ENCODE peak calls at places on chromosomes 3 and 15, in four cellular contexts. One of them, this sample, is unnamed.

GRCh38 chr15:89211678-89212170 is 9.7 kb downstream of the RLBP1 start:
- DNase-seq in GM13977: no peak
- DNase-seq in upper lobe of right lung: no peak
- DNase-seq in tibial artery: no peak
- DNase-seq in this sample: no peak

GRCh38 chr3:187880438-187880837 is 135.2 kb upstream of the BCL6 start:
- DNase-seq in GM13977: no peak
- DNase-seq in upper lobe of right lung: no peak
- DNase-seq in tibial artery: no peak
- DNase-seq in this sample: no peak

GRCh38 chr3:37197810-37198371 is 23.5 kb upstream of the LRRFIP2 start:
- DNase-seq in GM13977: no peak
- DNase-seq in upper lobe of right lung: no peak
- DNase-seq in tibial artery: no peak
- DNase-seq in this sample: no peak

GRCh38 chr3:99753268-99753975 is 64.2 kb upstream of the CMSS1 start:
- DNase-seq in GM13977: peak
- DNase-seq in upper lobe of right lung: no peak
- DNase-seq in tibial artery: no peak
- DNase-seq in this sample: peak

GRCh38 chr3:17420668-17421067 is 321.8 kb downstream of the TBC1D5 start:
- DNase-seq in GM13977: no peak
- DNase-seq in upper lobe of right lung: no peak
- DNase-seq in tibial artery: no peak
- DNase-seq in this sample: no peak

GRCh38 chr3:14358426-14359211 is 43.8 kb upstream of the SLC6A6 start:
- DNase-seq in GM13977: no peak
- DNase-seq in upper lobe of right lung: no peak
- DNase-seq in tibial artery: peak
- DNase-seq in this sample: no peak

GRCh38 chr3:63998852-63999754 is 24.2 kb downstream of the PSMD6 start:
- DNase-seq in GM13977: no peak
- DNase-seq in upper lobe of right lung: no peak
- DNase-seq in tibial artery: no peak
- DNase-seq in this sample: no peak

GRCh38 chr15:85667491-85668424 is 127.0 kb downstream of the KLHL25 start:
- DNase-seq in GM13977: peak
- DNase-seq in upper lobe of right lung: no peak
- DNase-seq in tibial artery: peak
- DNase-seq in this sample: peak

GRCh38 chr3:13145131-13145825 is 72.0 kb upstream of the IQSEC1 start:
- DNase-seq in GM13977: no peak
- DNase-seq in upper lobe of right lung: peak
- DNase-seq in tibial artery: peak
- DNase-seq in this sample: no peak

GRCh38 chr15:80072285-80072684 is 12.8 kb downstream of the ZFAND6 start:
- DNase-seq in GM13977: peak
- DNase-seq in upper lobe of right lung: no peak
- DNase-seq in tibial artery: no peak
- DNase-seq in this sample: peak

GRCh38 chr3:128351476-128352085 is 115.1 kb downstream of the DNAJB8 start:
- DNase-seq in GM13977: no peak
- DNase-seq in upper lobe of right lung: no peak
- DNase-seq in tibial artery: no peak
- DNase-seq in this sample: no peak

GRCh38 chr3:188899887-188900286 is 271.9 kb upstream of the TPRG1 start:
- DNase-seq in GM13977: no peak
- DNase-seq in upper lobe of right lung: no peak
- DNase-seq in tibial artery: no peak
- DNase-seq in this sample: no peak

DNA sequence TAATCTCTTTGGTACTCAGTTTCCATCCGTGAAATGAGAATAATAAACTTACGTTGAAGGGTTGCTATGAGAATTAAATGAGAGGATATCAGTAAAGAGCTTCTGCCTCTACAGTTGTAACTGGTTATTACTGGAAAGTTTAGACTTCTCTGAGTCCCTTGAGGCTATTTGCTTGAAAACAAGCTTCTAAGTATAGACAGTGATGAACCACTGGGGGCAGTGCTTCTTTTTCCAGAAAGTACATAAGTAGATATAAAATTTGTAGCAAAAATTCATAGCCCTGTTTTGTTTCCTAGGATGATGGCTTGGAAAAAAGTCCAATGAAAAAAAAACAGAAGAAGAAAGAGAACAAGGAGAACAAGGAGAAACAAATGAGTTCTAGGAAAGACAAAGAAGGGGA is 87.1 kb downstream of the RGMA start:
- DNase-seq in GM13977: no peak
- DNase-seq in upper lobe of right lung: no peak
- DNase-seq in tibial artery: no peak
- DNase-seq in this sample: no peak
- TF ChIP-seq CTCF in GM13977: no peak
- TF ChIP-seq CTCF in upper lobe of right lung: no peak
- TF ChIP-seq CTCF in tibial artery: no peak
- TF ChIP-seq CTCF in this sample: no peak

DNA sequence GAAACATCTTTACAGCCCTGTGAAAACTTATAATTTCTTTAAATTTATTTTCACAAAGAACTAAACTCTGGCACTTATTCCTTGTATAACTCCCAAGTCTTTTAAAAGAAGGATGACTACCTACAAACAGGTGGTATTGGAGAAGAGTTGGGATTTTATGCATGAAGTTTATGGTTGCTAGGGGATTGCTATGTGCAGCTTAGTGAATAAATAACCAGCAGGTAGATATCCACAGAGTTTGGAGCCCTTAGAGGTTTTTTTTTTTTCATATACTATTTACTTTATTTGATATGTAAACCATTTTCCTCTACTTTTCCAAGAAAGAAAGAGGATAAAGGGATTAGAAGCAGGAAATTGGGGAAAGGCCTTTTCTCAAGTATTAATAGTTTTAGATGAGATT is 91.5 kb downstream of the GPR156 start:
- DNase-seq in GM13977: no peak
- DNase-seq in upper lobe of right lung: no peak
- DNase-seq in tibial artery: no peak
- DNase-seq in this sample: no peak
- TF ChIP-seq CTCF in GM13977: no peak
- TF ChIP-seq CTCF in upper lobe of right lung: no peak
- TF ChIP-seq CTCF in tibial artery: no peak
- TF ChIP-seq CTCF in this sample: no peak

DNA sequence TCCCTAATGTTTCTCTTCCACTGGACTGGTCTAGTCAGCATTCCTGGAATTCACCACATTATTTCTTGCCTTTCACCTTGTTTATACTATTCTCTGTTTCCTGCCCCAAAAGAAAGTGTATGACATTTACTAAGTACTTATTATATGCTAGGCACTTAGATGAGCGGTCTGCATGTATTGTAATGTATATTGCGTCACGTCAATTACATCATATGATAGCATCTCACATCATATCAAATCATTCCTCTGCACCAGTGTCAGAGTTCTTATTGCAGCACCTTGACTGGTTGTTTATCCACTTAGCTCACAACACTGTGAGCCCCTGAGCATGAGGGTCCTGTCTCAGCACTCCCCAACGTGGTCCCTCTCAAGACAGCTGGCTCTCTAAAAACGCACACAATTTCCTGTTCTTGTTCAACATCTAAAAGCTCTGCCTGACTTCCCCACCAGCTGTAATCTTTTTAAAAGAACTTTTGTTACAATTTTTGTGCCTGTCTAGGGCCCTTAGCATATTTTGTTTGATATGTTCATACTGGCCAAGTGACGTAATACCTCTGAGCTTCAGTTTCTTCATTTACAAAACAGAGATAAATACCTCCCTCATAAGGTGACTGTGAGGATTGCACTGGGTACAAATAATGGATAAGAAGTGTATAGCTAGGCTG is 58.8 kb downstream of the ARHGAP31 start:
- DNase-seq in GM13977: no peak
- DNase-seq in upper lobe of right lung: no peak
- DNase-seq in tibial artery: no peak
- DNase-seq in this sample: no peak
- TF ChIP-seq CTCF in GM13977: peak
- TF ChIP-seq CTCF in upper lobe of right lung: peak
- TF ChIP-seq CTCF in tibial artery: no peak
- TF ChIP-seq CTCF in this sample: no peak

GRCh38 chr3:123028233-123028828 is 768 bp upstream of the SEMA5B start:
- DNase-seq in GM13977: peak
- DNase-seq in upper lobe of right lung: no peak
- DNase-seq in tibial artery: peak
- DNase-seq in this sample: peak

GRCh38 chr3:123031051-123031450 is 3.5 kb upstream of the SEMA5B start:
- DNase-seq in GM13977: no peak
- DNase-seq in upper lobe of right lung: no peak
- DNase-seq in tibial artery: no peak
- DNase-seq in this sample: no peak

GRCh38 chr3:123025642-123026521 is 1.7 kb downstream of the SEMA5B start:
- DNase-seq in GM13977: no peak
- DNase-seq in upper lobe of right lung: no peak
- DNase-seq in tibial artery: no peak
- DNase-seq in this sample: peak

GRCh38 chr3:123026551-123027291 is 842 bp downstream of the SEMA5B start:
- DNase-seq in GM13977: peak
- DNase-seq in upper lobe of right lung: peak
- DNase-seq in tibial artery: no peak
- DNase-seq in this sample: peak

DNA sequence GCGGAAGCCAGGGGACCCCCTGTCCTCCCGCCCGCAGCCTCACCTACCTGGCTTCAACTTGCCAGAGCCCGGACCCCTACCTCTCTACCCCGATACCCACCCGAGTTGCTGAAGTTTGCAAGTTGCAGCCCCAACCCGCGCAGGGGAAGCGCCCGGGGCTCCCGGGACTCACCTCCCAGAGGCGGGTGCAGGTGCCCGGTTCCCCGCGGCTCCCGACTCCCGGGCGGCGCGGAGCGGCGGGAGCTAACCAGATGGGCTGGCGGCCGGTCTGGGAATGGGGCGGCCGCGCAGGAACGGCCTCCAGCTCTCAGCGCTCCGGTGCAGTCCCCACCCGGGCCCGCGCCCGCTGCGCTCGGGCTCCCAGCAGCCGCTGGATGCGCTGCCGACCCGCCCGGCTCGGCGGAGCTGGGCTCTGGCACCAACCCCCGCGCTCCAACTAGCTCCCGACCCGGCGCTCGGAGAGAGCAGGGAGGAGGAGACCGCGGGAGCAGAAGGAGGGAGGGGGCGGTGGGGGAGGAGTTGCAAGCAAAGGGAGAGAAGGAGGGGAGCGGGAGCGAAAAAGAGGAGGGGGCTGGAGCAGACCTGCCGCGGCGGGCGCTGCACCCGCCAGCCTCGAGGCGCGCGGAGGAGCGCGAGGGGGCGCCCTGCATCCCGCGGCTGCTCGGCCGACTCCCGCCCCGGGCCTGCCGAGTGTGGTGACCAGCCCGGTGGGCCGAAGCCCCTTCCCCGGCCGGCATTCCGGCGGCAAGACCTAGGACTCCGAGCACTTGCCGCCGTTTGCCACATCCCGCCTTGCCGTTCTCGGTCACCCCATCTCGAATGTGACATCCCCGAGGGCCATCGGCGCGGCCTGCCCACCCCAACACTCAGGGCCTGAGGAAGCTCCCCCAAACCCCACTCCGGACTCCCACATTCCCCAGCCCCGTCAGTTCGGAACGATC is at the start of gene SEMA5B:
- DNase-seq in GM13977: peak
- DNase-seq in upper lobe of right lung: peak
- DNase-seq in tibial artery: no peak
- DNase-seq in this sample: peak
- TF ChIP-seq CTCF in GM13977: peak
- TF ChIP-seq CTCF in upper lobe of right lung: peak
- TF ChIP-seq CTCF in tibial artery: peak
- TF ChIP-seq CTCF in this sample: peak

DNA sequence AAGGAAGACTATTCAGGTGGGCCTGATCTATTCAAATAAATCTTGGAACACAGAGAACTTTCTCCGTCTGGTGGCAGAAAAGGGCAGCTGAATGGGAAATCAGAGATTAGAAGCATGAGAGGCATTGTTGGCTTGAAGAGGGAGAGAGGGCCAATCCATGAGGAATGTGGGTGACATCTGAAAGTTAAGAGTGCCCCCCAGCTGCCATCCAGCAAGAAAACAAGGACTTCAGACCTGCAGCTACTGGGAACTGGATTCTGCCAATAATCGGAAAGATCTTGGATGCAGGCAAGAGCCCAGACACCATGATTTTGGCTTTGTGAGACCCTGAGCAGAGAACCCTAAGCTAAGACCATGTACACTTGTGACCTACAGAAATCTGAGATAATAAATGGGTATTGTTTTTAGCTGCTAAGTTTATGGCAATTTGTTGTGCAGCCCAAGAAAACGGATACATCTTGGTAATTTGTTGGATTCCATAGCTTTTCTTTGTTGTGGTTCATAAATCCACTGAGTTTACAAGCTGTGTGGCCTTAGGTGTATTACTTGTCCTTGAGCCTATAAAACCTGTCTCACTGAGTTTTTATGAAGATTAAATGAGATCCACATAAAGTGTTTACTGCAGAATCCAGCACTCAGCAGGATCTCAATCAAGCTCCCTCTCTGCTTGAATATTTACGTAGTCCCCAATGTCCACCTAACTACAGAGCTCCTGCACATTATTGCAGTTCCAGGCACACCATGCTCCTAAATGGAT is 82.1 kb upstream of the PRTG start:
- DNase-seq in GM13977: no peak
- DNase-seq in upper lobe of right lung: no peak
- DNase-seq in tibial artery: no peak
- DNase-seq in this sample: no peak
- TF ChIP-seq CTCF in GM13977: no peak
- TF ChIP-seq CTCF in upper lobe of right lung: no peak
- TF ChIP-seq CTCF in tibial artery: no peak
- TF ChIP-seq CTCF in this sample: no peak

GRCh38 chr15:31486506-31486905 is 159.9 kb downstream of the KLF13 start:
- DNase-seq in GM13977: no peak
- DNase-seq in upper lobe of right lung: peak
- DNase-seq in tibial artery: no peak
- DNase-seq in this sample: no peak

GRCh38 chr15:31486906-31487695 is 160.5 kb downstream of the KLF13 start:
- DNase-seq in GM13977: no peak
- DNase-seq in upper lobe of right lung: peak
- DNase-seq in tibial artery: no peak
- DNase-seq in this sample: no peak

GRCh38 chr15:31489281-31489680 is 162.6 kb downstream of the KLF13 start:
- DNase-seq in GM13977: no peak
- DNase-seq in upper lobe of right lung: peak
- DNase-seq in tibial artery: no peak
- DNase-seq in this sample: no peak

GRCh38 chr15:31488437-31489204 is 162.0 kb downstream of the KLF13 start:
- DNase-seq in GM13977: peak
- DNase-seq in upper lobe of right lung: peak
- DNase-seq in tibial artery: peak
- DNase-seq in this sample: peak

GRCh38 chr15:31487811-31488436 is 161.3 kb downstream of the KLF13 start:
- DNase-seq in GM13977: peak
- DNase-seq in upper lobe of right lung: peak
- DNase-seq in tibial artery: no peak
- DNase-seq in this sample: peak
- TF ChIP-seq CTCF in GM13977: peak
- TF ChIP-seq CTCF in upper lobe of right lung: no peak
- TF ChIP-seq CTCF in tibial artery: no peak
- TF ChIP-seq CTCF in this sample: peak